ENCODE peak calls at places on chromosomes 5 and 9, in eight cellular contexts. Z, W, G, Q, V, P, J and L are unnamed samples. For H3K36me3, the result is how much of the 10 kb centered on the place peaks cover.

GRCh38 chr5:54874337-54875021 is 110.9 kb downstream of the ESM1 start:
- DNase-seq in Z (no peak), W (no peak), G (peak), Q (peak), V (no peak), P (no peak), J (no peak), L (no peak)

GRCh38 chr5:108122701-108123100 is 259.2 kb downstream of the FBXL17 start:
- DNase-seq in Z (no peak), W (no peak), G (no peak), Q (no peak), V (no peak), P (no peak), J (no peak), L (no peak)

GRCh38 chr5:92777421-92777820 is 803.6 kb downstream of the NR2F1-AS1 start:
- DNase-seq in Z (no peak), W (no peak), G (no peak), Q (no peak), V (no peak), P (no peak), J (no peak), L (no peak)

GRCh38 chr5:159230657-159231056 is 21.3 kb upstream of the RNF145 start:
- DNase-seq in Z (no peak), W (no peak), G (no peak), Q (peak), V (no peak), P (no peak), J (no peak), L (peak)

GRCh38 chr9:10127867-10128266 is 484.9 kb downstream of the PTPRD start:
- DNase-seq in Z (no peak), W (no peak), G (no peak), Q (no peak), V (no peak), P (no peak), J (no peak), L (no peak)

GRCh38 chr5:78974011-78974410 is 11.1 kb downstream of the ARSB start:
- DNase-seq in Z (no peak), W (no peak), G (no peak), Q (no peak), V (no peak), P (no peak), J (no peak), L (no peak)

GRCh38 chr9:107316795-107317661 is 33.9 kb downstream of the RAD23B start:
- DNase-seq in Z (no peak), W (no peak), G (no peak), Q (no peak), V (no peak), P (no peak), J (no peak), L (no peak)

GRCh38 chr5:41270423-41271251 is 57.3 kb upstream of the C6 start:
- DNase-seq in Z (peak), W (peak), G (peak), Q (peak), V (peak), P (peak), J (no peak), L (peak)

GRCh38 chr9:91727316-91727861 is 222.6 kb downstream of the ROR2 start:
- DNase-seq in Z (no peak), W (no peak), G (peak), Q (peak), V (peak), P (no peak), J (no peak), L (peak)

GRCh38 chr5:43017438-43017820 is 22.7 kb downstream of the ANXA2R start:
- DNase-seq in Z (peak), W (no peak), G (peak), Q (no peak), V (no peak), P (no peak), J (no peak), L (peak)

GRCh38 chr5:38601843-38602424 is 45.5 kb upstream of the LIFR start:
- DNase-seq in Z (no peak), W (no peak), G (no peak), Q (peak), V (peak), P (no peak), J (no peak), L (no peak)

GRCh38 chr9:131072871-131073237 is 23.5 kb upstream of the AIF1L start:
- DNase-seq in Z (no peak), W (no peak), G (no peak), Q (no peak), V (no peak), P (no peak), J (no peak), L (no peak)

GRCh38 chr5:159010611-159011497 is 88.9 kb downstream of the EBF1 start:
- DNase-seq in Z (peak), W (no peak), G (peak), Q (no peak), V (no peak), P (no peak), J (no peak), L (no peak)

GRCh38 chr9:111195779-111196178 is 134.2 kb downstream of the OR2K2 start:
- DNase-seq in Z (no peak), W (no peak), G (no peak), Q (no peak), V (no peak), P (no peak), J (no peak), L (no peak)

GRCh38 chr5:55711531-55712022 is 547 bp downstream of the SLC38A9 start:
- DNase-seq in Z (no peak), W (no peak), G (no peak), Q (no peak), V (no peak), P (no peak), J (no peak), L (no peak)

GRCh38 chr5:135437796-135438560 is 9.2 kb downstream of the DCANP1 start:
- DNase-seq in Z (peak), W (peak), G (no peak), Q (peak), V (peak), P (no peak), J (no peak), L (no peak)

DNA sequence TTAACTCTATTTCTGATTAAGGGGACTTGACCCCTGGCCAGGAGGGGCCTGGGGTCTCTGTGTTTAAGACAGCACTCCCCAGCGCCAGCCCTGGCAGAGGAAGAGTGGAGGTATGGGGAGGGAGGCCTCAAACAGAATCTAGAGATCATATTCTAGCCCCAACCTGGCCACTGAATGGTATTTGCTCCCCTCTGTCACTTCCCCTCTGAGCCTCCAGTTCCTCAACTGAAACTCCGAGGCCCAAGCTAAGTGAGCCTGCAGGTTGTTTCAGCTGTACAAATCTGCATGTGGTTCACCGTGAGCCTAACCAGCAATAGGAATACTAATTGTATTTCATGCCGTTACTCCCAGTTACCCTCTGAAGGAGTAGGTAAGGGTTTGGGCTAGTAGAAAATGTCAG is 36.0 kb downstream of the ANP32B start:
- DNase-seq in Z (no peak), W (peak), G (no peak), Q (no peak), V (no peak), P (no peak), J (no peak), L (no peak)
- H3K36me3 ChIP-seq in Z (half or more), W (half or more), G (half or more), Q (under half), V (under half), P (half or more), J (half or more), L (under half)

GRCh38 chr9:86355814-86356213 is 1.6 kb upstream of the TUT7 start:
- DNase-seq in Z (no peak), W (no peak), G (no peak), Q (peak), V (no peak), P (no peak), J (no peak), L (no peak)

GRCh38 chr9:86353591-86354047 is 591 bp downstream of the TUT7 start:
- DNase-seq in Z (no peak), W (peak), G (no peak), Q (peak), V (no peak), P (no peak), J (no peak), L (peak)

GRCh38 chr9:86357091-86357866 is 3.1 kb upstream of the TUT7 start:
- DNase-seq in Z (no peak), W (no peak), G (no peak), Q (no peak), V (no peak), P (no peak), J (no peak), L (no peak)

GRCh38 chr9:86354048-86354881 is at the start of gene TUT7:
- DNase-seq in Z (peak), W (peak), G (peak), Q (peak), V (peak), P (peak), J (peak), L (peak)

GRCh38 chr9:86354882-86355399 is 731 bp upstream of the TUT7 start:
- DNase-seq in Z (no peak), W (no peak), G (peak), Q (no peak), V (no peak), P (no peak), J (no peak), L (no peak)
- TF ChIP-seq CTCF in Z (no peak), W (no peak), G (no peak), Q (no peak), V (no peak), P (peak), J (peak), L (no peak)

DNA sequence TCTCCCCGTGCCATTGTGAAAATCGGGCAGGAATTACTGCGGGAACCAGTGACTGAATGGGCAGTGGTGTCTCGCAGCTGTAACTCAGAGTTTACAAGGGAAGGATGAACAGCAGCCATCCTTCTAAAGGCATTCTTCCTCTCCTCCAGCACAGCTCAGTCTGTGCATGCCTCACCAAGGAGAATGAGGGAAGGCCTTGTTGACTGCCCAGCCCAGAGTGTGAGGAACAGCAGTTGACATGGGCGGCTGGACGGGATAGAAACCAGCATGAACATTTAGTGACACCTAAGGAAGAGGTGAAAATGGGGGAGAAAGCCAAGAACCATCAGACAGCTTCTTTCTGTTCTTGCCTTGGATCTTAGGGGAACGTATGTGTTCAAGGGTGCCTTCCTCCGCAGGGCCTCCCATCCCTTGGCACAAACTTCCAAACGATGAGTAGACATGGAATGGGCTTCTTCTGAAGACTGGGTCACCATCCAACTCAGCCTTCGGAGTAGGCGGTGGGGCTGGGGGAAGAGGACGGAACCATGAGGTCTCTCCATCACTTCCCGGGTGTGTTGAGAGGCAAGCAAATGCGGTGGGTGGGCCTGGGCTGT is 887 bp upstream of the PDE8B start:
- DNase-seq in Z (no peak), W (no peak), G (no peak), Q (no peak), V (no peak), P (no peak), J (no peak), L (no peak)
- H3K4me3 ChIP-seq in Z (peak), W (peak), G (peak), Q (no peak), V (no peak), P (peak), J (peak), L (no peak)

GRCh38 chr9:136341042-136341655 is 13.8 kb downstream of the GPSM1 start:
- DNase-seq in Z (no peak), W (peak), G (no peak), Q (no peak), V (no peak), P (no peak), J (no peak), L (no peak)

GRCh38 chr9:136341769-136342168 is 14.4 kb downstream of the GPSM1 start:
- DNase-seq in Z (no peak), W (no peak), G (no peak), Q (no peak), V (no peak), P (no peak), J (no peak), L (no peak)

GRCh38 chr9:136339958-136340310 is 12.6 kb downstream of the GPSM1 start:
- DNase-seq in Z (no peak), W (no peak), G (no peak), Q (no peak), V (no peak), P (no peak), J (no peak), L (no peak)

GRCh38 chr9:136339173-136339957 is 12.0 kb downstream of the GPSM1 start:
- DNase-seq in Z (no peak), W (peak), G (no peak), Q (peak), V (no peak), P (peak), J (no peak), L (no peak)

GRCh38 chr9:136340356-136341041 is 13.2 kb downstream of the GPSM1 start:
- DNase-seq in Z (no peak), W (no peak), G (no peak), Q (no peak), V (no peak), P (no peak), J (no peak), L (no peak)
- H3K36me3 ChIP-seq in Z (under half), W (under half), G (under half), Q (under half), V (under half), P (under half), J (under half), L (under half)

GRCh38 chr5:179871506-179871905 is 12.9 kb upstream of the MRNIP start:
- DNase-seq in Z (no peak), W (no peak), G (no peak), Q (no peak), V (no peak), P (no peak), J (no peak), L (no peak)

GRCh38 chr5:179869101-179869500 is 10.5 kb upstream of the MRNIP start:
- DNase-seq in Z (no peak), W (no peak), G (no peak), Q (no peak), V (no peak), P (no peak), J (no peak), L (no peak)

GRCh38 chr5:179870952-179871351 is 12.3 kb upstream of the MRNIP start:
- DNase-seq in Z (no peak), W (no peak), G (no peak), Q (no peak), V (no peak), P (no peak), J (no peak), L (no peak)

GRCh38 chr5:179869641-179870402 is 11.2 kb upstream of the MRNIP start:
- DNase-seq in Z (no peak), W (no peak), G (no peak), Q (no peak), V (no peak), P (no peak), J (no peak), L (no peak)

GRCh38 chr5:179870403-179870903 is 11.8 kb upstream of the MRNIP start:
- DNase-seq in Z (peak), W (peak), G (peak), Q (no peak), V (no peak), P (no peak), J (no peak), L (peak)
- TF ChIP-seq CTCF in Z (peak), W (peak), G (no peak), Q (no peak), V (peak), P (no peak), J (no peak), L (peak)